ENCODE peak calls at places on chromosomes 12 and 14, in four cellular contexts. Z is HepG2, X is K562, M is WTC11. F is an unnamed sample.

GRCh38 chr12:131994589-131994988 is 44.8 kb downstream of the EP400 start:
- DNase-seq in Z (no peak), X (no peak), M (no peak), F (peak)

GRCh38 chr12:65867428-65867827 is 43.1 kb downstream of the HMGA2 start:
- DNase-seq in Z (no peak), X (no peak), M (no peak), F (no peak)

GRCh38 chr12:57470286-57470969 is 9.2 kb downstream of the ARHGAP9 start:
- DNase-seq in Z (no peak), X (no peak), M (no peak), F (no peak)

GRCh38 chr12:6363330-6364036 is 11.9 kb downstream of the SCNN1A start:
- DNase-seq in Z (peak), X (peak), M (peak), F (no peak)

GRCh38 chr14:86938356-86938755 is 1054.6 kb downstream of the GALC start:
- DNase-seq in Z (no peak), X (no peak), M (no peak), F (no peak)

GRCh38 chr12:100528471-100529139 is 44.9 kb upstream of the GAS2L3 start:
- DNase-seq in Z (no peak), X (no peak), M (no peak), F (no peak)

GRCh38 chr12:46825526-46826414 is at the start of gene SLC38A4:
- DNase-seq in Z (peak), X (no peak), M (peak), F (no peak)

GRCh38 chr14:40859065-40859464 is 747.6 kb upstream of the LRFN5 start:
- DNase-seq in Z (no peak), X (no peak), M (peak), F (no peak)

GRCh38 chr14:103880334-103880985 is 33.1 kb upstream of the PPP1R13B start:
- DNase-seq in Z (no peak), X (no peak), M (no peak), F (no peak)

GRCh38 chr14:22047105-22047504 is 373.5 kb upstream of the OR4E1 start:
- DNase-seq in Z (peak), X (no peak), M (no peak), F (no peak)

GRCh38 chr12:50106907-50107306 is 3.1 kb downstream of the GPD1 start:
- DNase-seq in Z (no peak), X (no peak), M (no peak), F (no peak)

GRCh38 chr12:95182868-95183415 is 34.3 kb downstream of the FGD6 start:
- DNase-seq in Z (no peak), X (no peak), M (no peak), F (no peak)

GRCh38 chr14:96067985-96068930 is 29.1 kb downstream of the C14orf132 start:
- DNase-seq in Z (no peak), X (no peak), M (no peak), F (no peak)

GRCh38 chr14:91295851-91296796 is 51.6 kb upstream of the GPR68 start:
- DNase-seq in Z (no peak), X (no peak), M (no peak), F (no peak)

GRCh38 chr12:122726056-122726558 is 4.5 kb downstream of the HCAR1 start:
- DNase-seq in Z (peak), X (no peak), M (no peak), F (peak)

GRCh38 chr12:104669851-104670337 is 213.1 kb downstream of the CHST11 start:
- DNase-seq in Z (no peak), X (no peak), M (no peak), F (peak)

GRCh38 chr12:93982847-93983315 is 165.5 kb upstream of the PLXNC1 start:
- DNase-seq in Z (no peak), X (no peak), M (no peak), F (no peak)

GRCh38 chr12:25284024-25284423 is 33.3 kb upstream of the KRAS start:
- DNase-seq in Z (no peak), X (no peak), M (no peak), F (no peak)

GRCh38 chr12:106238146-106238545 is 9.7 kb downstream of the CKAP4 start:
- DNase-seq in Z (no peak), X (no peak), M (no peak), F (no peak)

GRCh38 chr12:81819991-81820633 is 61.0 kb upstream of the PPFIA2 start:
- DNase-seq in Z (no peak), X (no peak), M (no peak), F (no peak)
- TF ChIP-seq CREM in Z (no peak), X (no peak), M (no peak), F (no peak)

GRCh38 chr12:108211161-108211560 is 82.1 kb downstream of the WSCD2 start:
- DNase-seq in Z (no peak), X (no peak), M (no peak), F (no peak)

GRCh38 chr12:108218911-108219310 is 89.8 kb downstream of the WSCD2 start:
- DNase-seq in Z (no peak), X (no peak), M (no peak), F (no peak)

GRCh38 chr12:108214046-108214445 is 85.0 kb downstream of the WSCD2 start:
- DNase-seq in Z (no peak), X (no peak), M (no peak), F (no peak)

GRCh38 chr12:108215458-108215857 is 86.4 kb downstream of the WSCD2 start:
- DNase-seq in Z (no peak), X (no peak), M (no peak), F (no peak)

DNA sequence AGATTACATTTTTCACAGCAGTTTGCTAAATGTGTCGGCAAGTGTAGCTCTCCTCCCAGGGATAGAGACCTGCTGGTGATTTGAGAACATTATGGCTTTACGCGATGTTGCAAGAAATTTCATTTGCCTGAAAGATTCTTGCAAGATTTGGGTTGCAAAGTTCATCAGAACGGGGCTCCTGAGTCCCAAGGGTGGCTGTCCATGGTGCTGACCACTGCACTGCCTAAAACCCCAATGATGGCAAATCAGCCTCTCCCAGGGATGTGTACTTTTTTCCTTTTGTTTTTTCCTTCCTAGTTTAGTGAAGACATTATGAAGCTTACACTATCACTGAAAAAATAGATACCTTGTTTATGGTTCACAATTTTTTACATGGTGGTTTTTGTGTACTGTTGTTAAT is 85.4 kb downstream of the WSCD2 start:
- DNase-seq in Z (peak), X (peak), M (peak), F (no peak)
- TF ChIP-seq SP1 in Z (no peak), X (no peak), M (no peak), F (no peak)

GRCh38 chr14:100504372-100505078 is 82.7 kb downstream of the BEGAIN start:
- DNase-seq in Z (peak), X (peak), M (no peak), F (no peak)
- TF ChIP-seq CREM in Z (no peak), X (no peak), M (no peak), F (no peak)

DNA sequence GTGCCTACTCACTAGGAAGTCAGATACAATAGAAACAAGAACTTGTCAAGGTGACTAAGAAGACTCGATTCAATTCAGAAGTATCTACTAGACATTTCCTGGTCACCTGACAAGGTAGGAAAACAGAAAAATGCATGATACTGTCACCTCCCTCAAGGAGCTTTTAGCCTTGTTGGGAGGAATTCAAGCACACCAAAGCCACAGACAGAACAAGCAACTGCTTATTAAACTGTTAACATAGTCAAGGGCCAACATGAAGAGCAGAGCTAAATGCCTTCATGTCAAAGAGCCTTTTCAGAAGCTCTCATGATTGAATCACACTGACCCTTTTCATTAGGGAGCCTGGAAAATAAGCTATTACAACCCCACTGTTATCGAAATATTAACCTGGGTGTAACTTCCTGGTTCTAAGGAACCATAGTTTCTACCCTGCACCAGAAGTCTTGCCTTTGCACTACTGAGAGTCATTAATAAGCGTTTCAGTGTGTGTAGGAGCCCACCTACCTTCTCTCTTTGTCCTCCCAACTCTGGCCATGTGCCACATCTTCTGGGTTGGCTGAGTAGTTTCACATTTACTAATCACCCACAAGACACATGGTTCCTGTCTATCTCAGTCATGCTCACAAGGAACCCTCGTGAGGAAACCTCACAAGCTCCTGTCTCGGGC is 31.0 kb upstream of the LGALS3 start:
- DNase-seq in Z (no peak), X (no peak), M (no peak), F (peak)
- TF ChIP-seq SP1 in Z (no peak), X (no peak), M (no peak), F (no peak)

DNA sequence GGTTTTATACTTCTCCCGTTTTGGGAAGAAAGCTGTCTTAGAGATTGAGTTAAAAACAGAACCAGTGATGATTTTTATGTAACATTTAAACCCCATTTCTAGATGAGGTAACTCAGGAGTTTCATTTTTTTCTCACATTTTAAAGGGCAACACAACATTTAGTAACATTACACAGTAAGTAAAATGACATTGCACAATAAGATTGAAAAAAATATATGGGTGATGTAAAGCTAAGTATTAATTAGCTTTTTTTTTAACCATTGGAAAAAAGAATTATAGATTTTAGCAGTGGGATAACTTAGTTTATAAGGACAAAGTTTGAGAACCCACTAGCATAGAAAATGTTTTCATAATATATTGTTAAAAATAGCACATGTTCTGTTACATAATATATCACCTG is 25.1 kb upstream of the SCFD1 start:
- DNase-seq in Z (no peak), X (no peak), M (no peak), F (no peak)
- TF ChIP-seq CREM in Z (no peak), X (no peak), M (no peak), F (no peak)

GRCh38 chr14:26286066-26286791 is 311.6 kb downstream of the NOVA1 start:
- DNase-seq in Z (no peak), X (no peak), M (no peak), F (no peak)
- TF ChIP-seq SP1 in Z (no peak), X (no peak), M (no peak), F (no peak)

DNA sequence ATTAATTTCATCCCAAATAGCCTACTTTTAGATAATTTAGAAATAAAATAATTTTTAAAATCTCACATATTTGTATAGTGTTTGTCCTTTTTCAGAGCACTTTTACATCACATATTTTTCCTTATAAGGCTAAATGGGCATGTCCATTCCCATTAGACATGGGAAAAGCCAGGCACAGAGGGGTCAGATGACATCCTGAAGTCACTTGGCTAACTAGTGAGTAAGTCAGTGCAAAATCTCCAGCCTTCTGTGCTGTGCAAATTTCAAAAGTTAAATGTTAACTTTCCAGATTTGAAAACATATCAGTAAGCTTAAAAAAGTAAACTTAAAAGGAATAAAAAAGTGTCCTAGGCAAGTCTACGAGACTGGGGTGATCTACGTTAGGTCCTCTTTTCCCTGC is 117.4 kb downstream of the EMP1 start:
- DNase-seq in Z (no peak), X (no peak), M (no peak), F (no peak)
- TF ChIP-seq CREM in Z (no peak), X (no peak), M (no peak), F (no peak)